ENCODE peak calls at places on chromosome 12, in ten cellular contexts. One of them, this sample, is unnamed. For H3K27me3, the result is how much of the 10 kb centered on the place peaks cover.

GRCh38 chr12:97716356-97716755 is 253.8 kb downstream of the RMST start:
- DNase-seq in A673: peak
- DNase-seq in CD4-positive, CD25-positive, alpha-beta regulatory T cell: no peak
- DNase-seq in dorsolateral prefrontal cortex: no peak
- DNase-seq in aorta: no peak
- DNase-seq in NT2/D1: no peak
- DNase-seq in psoas muscle: no peak
- DNase-seq in tibial artery: no peak
- DNase-seq in endodermal cell: peak
- DNase-seq in left lung: no peak
- DNase-seq in this sample: peak

GRCh38 chr12:111412007-111412829 is 6.5 kb downstream of the SH2B3 start:
- DNase-seq in A673: peak
- DNase-seq in CD4-positive, CD25-positive, alpha-beta regulatory T cell: no peak
- DNase-seq in dorsolateral prefrontal cortex: no peak
- DNase-seq in aorta: no peak
- DNase-seq in NT2/D1: no peak
- DNase-seq in psoas muscle: no peak
- DNase-seq in tibial artery: no peak
- DNase-seq in endodermal cell: peak
- DNase-seq in left lung: no peak
- DNase-seq in this sample: peak

GRCh38 chr12:101924647-101925046 is 47.3 kb downstream of the DRAM1 start:
- DNase-seq in A673: peak
- DNase-seq in CD4-positive, CD25-positive, alpha-beta regulatory T cell: no peak
- DNase-seq in dorsolateral prefrontal cortex: no peak
- DNase-seq in aorta: no peak
- DNase-seq in NT2/D1: no peak
- DNase-seq in psoas muscle: no peak
- DNase-seq in tibial artery: no peak
- DNase-seq in endodermal cell: no peak
- DNase-seq in left lung: no peak
- DNase-seq in this sample: peak

GRCh38 chr12:117762143-117762542 is 206.6 kb downstream of the KSR2 start:
- DNase-seq in A673: no peak
- DNase-seq in CD4-positive, CD25-positive, alpha-beta regulatory T cell: no peak
- DNase-seq in dorsolateral prefrontal cortex: no peak
- DNase-seq in aorta: no peak
- DNase-seq in NT2/D1: no peak
- DNase-seq in psoas muscle: no peak
- DNase-seq in tibial artery: no peak
- DNase-seq in endodermal cell: peak
- DNase-seq in left lung: no peak
- DNase-seq in this sample: no peak

GRCh38 chr12:79223210-79223609 is 358.6 kb downstream of the SYT1 start:
- DNase-seq in A673: no peak
- DNase-seq in CD4-positive, CD25-positive, alpha-beta regulatory T cell: no peak
- DNase-seq in dorsolateral prefrontal cortex: no peak
- DNase-seq in aorta: no peak
- DNase-seq in NT2/D1: no peak
- DNase-seq in psoas muscle: no peak
- DNase-seq in tibial artery: no peak
- DNase-seq in endodermal cell: no peak
- DNase-seq in left lung: no peak
- DNase-seq in this sample: no peak

GRCh38 chr12:73181244-73181643 is 909.1 kb downstream of the TRHDE start:
- DNase-seq in A673: no peak
- DNase-seq in CD4-positive, CD25-positive, alpha-beta regulatory T cell: no peak
- DNase-seq in dorsolateral prefrontal cortex: no peak
- DNase-seq in aorta: no peak
- DNase-seq in NT2/D1: no peak
- DNase-seq in psoas muscle: no peak
- DNase-seq in tibial artery: no peak
- DNase-seq in endodermal cell: peak
- DNase-seq in left lung: no peak
- DNase-seq in this sample: no peak

GRCh38 chr12:104687823-104688573 is 231.2 kb downstream of the CHST11 start:
- DNase-seq in A673: no peak
- DNase-seq in CD4-positive, CD25-positive, alpha-beta regulatory T cell: no peak
- DNase-seq in dorsolateral prefrontal cortex: no peak
- DNase-seq in aorta: no peak
- DNase-seq in NT2/D1: no peak
- DNase-seq in psoas muscle: no peak
- DNase-seq in tibial artery: no peak
- DNase-seq in endodermal cell: no peak
- DNase-seq in left lung: no peak
- DNase-seq in this sample: no peak

GRCh38 chr12:84508325-84508861 is 404.2 kb downstream of the SLC6A15 start:
- DNase-seq in A673: peak
- DNase-seq in CD4-positive, CD25-positive, alpha-beta regulatory T cell: no peak
- DNase-seq in dorsolateral prefrontal cortex: no peak
- DNase-seq in aorta: no peak
- DNase-seq in NT2/D1: no peak
- DNase-seq in psoas muscle: no peak
- DNase-seq in tibial artery: no peak
- DNase-seq in endodermal cell: peak
- DNase-seq in left lung: no peak
- DNase-seq in this sample: no peak

GRCh38 chr12:52234226-52234810 is 1.3 kb downstream of the KRT7 start:
- DNase-seq in A673: no peak
- DNase-seq in CD4-positive, CD25-positive, alpha-beta regulatory T cell: no peak
- DNase-seq in dorsolateral prefrontal cortex: no peak
- DNase-seq in aorta: peak
- DNase-seq in NT2/D1: no peak
- DNase-seq in psoas muscle: no peak
- DNase-seq in tibial artery: peak
- DNase-seq in endodermal cell: no peak
- DNase-seq in left lung: no peak
- DNase-seq in this sample: no peak
- H3K27me3 ChIP-seq in A673: under half
- H3K27me3 ChIP-seq in CD4-positive, CD25-positive, alpha-beta regulatory T cell: under half
- H3K27me3 ChIP-seq in dorsolateral prefrontal cortex: under half
- H3K27me3 ChIP-seq in aorta: under half
- H3K27me3 ChIP-seq in NT2/D1: under half
- H3K27me3 ChIP-seq in psoas muscle: under half
- H3K27me3 ChIP-seq in tibial artery: under half
- H3K27me3 ChIP-seq in endodermal cell: half or more
- H3K27me3 ChIP-seq in left lung: under half
- H3K27me3 ChIP-seq in this sample: under half

DNA sequence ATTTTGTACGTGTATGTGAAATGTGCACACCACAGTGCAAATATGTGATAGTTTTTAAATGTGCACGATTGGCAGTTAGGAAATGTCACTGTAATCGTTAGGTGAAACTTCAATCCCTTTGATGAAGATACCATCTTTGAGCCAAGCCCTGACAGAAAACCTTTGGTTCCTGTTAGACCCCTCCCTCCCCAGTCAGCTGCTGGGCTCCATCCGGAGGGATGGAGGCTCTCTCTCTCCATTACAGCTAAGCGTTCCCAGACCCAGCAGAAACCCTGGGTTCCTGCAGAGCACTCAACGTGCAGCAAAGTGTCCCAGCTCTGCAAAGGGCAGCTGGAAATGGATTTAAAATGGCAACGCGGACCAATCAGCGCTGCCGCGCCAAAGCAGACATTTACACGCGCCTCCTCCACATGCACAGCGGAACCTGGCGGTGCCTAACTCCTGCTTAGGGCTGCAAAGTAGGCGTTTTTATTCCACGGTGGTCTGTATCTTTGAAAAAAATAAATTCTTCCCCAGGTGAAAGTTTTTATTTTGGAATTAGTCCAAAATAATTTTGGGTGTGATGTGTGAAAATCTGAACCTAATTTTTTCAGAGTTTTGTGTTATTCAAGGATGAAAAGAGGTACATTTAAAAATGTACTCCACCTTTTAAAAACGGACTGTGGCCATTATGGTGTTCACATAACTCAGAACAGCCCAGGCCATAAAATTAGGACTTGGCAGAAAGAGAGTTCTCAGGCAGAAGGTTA is 1.4 kb upstream of the HMGA2 start:
- DNase-seq in A673: peak
- DNase-seq in CD4-positive, CD25-positive, alpha-beta regulatory T cell: no peak
- DNase-seq in dorsolateral prefrontal cortex: no peak
- DNase-seq in aorta: no peak
- DNase-seq in NT2/D1: no peak
- DNase-seq in psoas muscle: no peak
- DNase-seq in tibial artery: no peak
- DNase-seq in endodermal cell: peak
- DNase-seq in left lung: no peak
- DNase-seq in this sample: peak
- H3K4me3 ChIP-seq in A673: peak
- H3K4me3 ChIP-seq in CD4-positive, CD25-positive, alpha-beta regulatory T cell: no peak
- H3K4me3 ChIP-seq in dorsolateral prefrontal cortex: peak
- H3K4me3 ChIP-seq in aorta: no peak
- H3K4me3 ChIP-seq in NT2/D1: peak
- H3K4me3 ChIP-seq in psoas muscle: peak
- H3K4me3 ChIP-seq in tibial artery: peak
- H3K4me3 ChIP-seq in endodermal cell: peak
- H3K4me3 ChIP-seq in left lung: no peak
- H3K4me3 ChIP-seq in this sample: peak

GRCh38 chr12:52267266-52267665 is 7.2 kb upstream of the KRT86 start:
- DNase-seq in A673: no peak
- DNase-seq in CD4-positive, CD25-positive, alpha-beta regulatory T cell: no peak
- DNase-seq in dorsolateral prefrontal cortex: no peak
- DNase-seq in aorta: peak
- DNase-seq in NT2/D1: no peak
- DNase-seq in psoas muscle: no peak
- DNase-seq in tibial artery: peak
- DNase-seq in endodermal cell: no peak
- DNase-seq in left lung: no peak
- DNase-seq in this sample: no peak

GRCh38 chr12:52266514-52266913 is 7.9 kb upstream of the KRT86 start:
- DNase-seq in A673: no peak
- DNase-seq in CD4-positive, CD25-positive, alpha-beta regulatory T cell: no peak
- DNase-seq in dorsolateral prefrontal cortex: no peak
- DNase-seq in aorta: no peak
- DNase-seq in NT2/D1: no peak
- DNase-seq in psoas muscle: no peak
- DNase-seq in tibial artery: peak
- DNase-seq in endodermal cell: no peak
- DNase-seq in left lung: no peak
- DNase-seq in this sample: no peak

GRCh38 chr12:52263761-52264434 is 10.5 kb upstream of the KRT86 start:
- DNase-seq in A673: no peak
- DNase-seq in CD4-positive, CD25-positive, alpha-beta regulatory T cell: no peak
- DNase-seq in dorsolateral prefrontal cortex: no peak
- DNase-seq in aorta: peak
- DNase-seq in NT2/D1: no peak
- DNase-seq in psoas muscle: no peak
- DNase-seq in tibial artery: peak
- DNase-seq in endodermal cell: no peak
- DNase-seq in left lung: no peak
- DNase-seq in this sample: no peak

GRCh38 chr12:52262286-52262685 is 12.2 kb upstream of the KRT86 start:
- DNase-seq in A673: no peak
- DNase-seq in CD4-positive, CD25-positive, alpha-beta regulatory T cell: no peak
- DNase-seq in dorsolateral prefrontal cortex: no peak
- DNase-seq in aorta: peak
- DNase-seq in NT2/D1: no peak
- DNase-seq in psoas muscle: no peak
- DNase-seq in tibial artery: peak
- DNase-seq in endodermal cell: no peak
- DNase-seq in left lung: no peak
- DNase-seq in this sample: no peak

DNA sequence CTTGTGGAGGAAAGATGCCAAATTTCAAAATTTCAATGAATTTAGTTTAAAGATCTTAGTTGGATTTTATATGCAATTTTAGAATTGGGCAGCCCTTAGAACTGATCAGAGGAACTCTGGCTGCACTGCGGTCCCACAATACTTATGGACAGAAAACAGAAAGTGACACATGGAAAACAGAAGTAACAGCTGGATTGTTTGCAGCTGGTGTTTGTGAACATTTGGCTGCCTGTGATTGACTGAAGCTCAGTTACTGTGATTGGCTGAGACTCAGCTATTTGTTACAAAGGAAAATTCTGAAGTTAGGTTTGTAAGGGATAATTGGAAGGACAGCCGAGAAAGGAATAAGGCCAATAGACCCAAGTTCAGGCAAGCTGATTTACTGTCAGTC is 10.0 kb upstream of the KRT86 start:
- DNase-seq in A673: no peak
- DNase-seq in CD4-positive, CD25-positive, alpha-beta regulatory T cell: no peak
- DNase-seq in dorsolateral prefrontal cortex: no peak
- DNase-seq in aorta: no peak
- DNase-seq in NT2/D1: no peak
- DNase-seq in psoas muscle: no peak
- DNase-seq in tibial artery: peak
- DNase-seq in endodermal cell: no peak
- DNase-seq in left lung: no peak
- DNase-seq in this sample: no peak
- H3K27me3 ChIP-seq in A673: under half
- H3K27me3 ChIP-seq in CD4-positive, CD25-positive, alpha-beta regulatory T cell: under half
- H3K27me3 ChIP-seq in dorsolateral prefrontal cortex: under half
- H3K27me3 ChIP-seq in aorta: under half
- H3K27me3 ChIP-seq in NT2/D1: under half
- H3K27me3 ChIP-seq in psoas muscle: under half
- H3K27me3 ChIP-seq in tibial artery: under half
- H3K27me3 ChIP-seq in endodermal cell: under half
- H3K27me3 ChIP-seq in left lung: under half
- H3K27me3 ChIP-seq in this sample: under half

GRCh38 chr12:51372021-51372420 is 19.2 kb downstream of the GALNT6 start:
- DNase-seq in A673: no peak
- DNase-seq in CD4-positive, CD25-positive, alpha-beta regulatory T cell: no peak
- DNase-seq in dorsolateral prefrontal cortex: no peak
- DNase-seq in aorta: no peak
- DNase-seq in NT2/D1: no peak
- DNase-seq in psoas muscle: no peak
- DNase-seq in tibial artery: no peak
- DNase-seq in endodermal cell: no peak
- DNase-seq in left lung: no peak
- DNase-seq in this sample: no peak

GRCh38 chr12:51370667-51371066 is 20.5 kb downstream of the GALNT6 start:
- DNase-seq in A673: no peak
- DNase-seq in CD4-positive, CD25-positive, alpha-beta regulatory T cell: no peak
- DNase-seq in dorsolateral prefrontal cortex: no peak
- DNase-seq in aorta: no peak
- DNase-seq in NT2/D1: no peak
- DNase-seq in psoas muscle: no peak
- DNase-seq in tibial artery: no peak
- DNase-seq in endodermal cell: no peak
- DNase-seq in left lung: no peak
- DNase-seq in this sample: no peak

GRCh38 chr12:51371295-51371953 is 19.8 kb downstream of the GALNT6 start:
- DNase-seq in A673: peak
- DNase-seq in CD4-positive, CD25-positive, alpha-beta regulatory T cell: no peak
- DNase-seq in dorsolateral prefrontal cortex: no peak
- DNase-seq in aorta: peak
- DNase-seq in NT2/D1: peak
- DNase-seq in psoas muscle: peak
- DNase-seq in tibial artery: peak
- DNase-seq in endodermal cell: peak
- DNase-seq in left lung: peak
- DNase-seq in this sample: peak

GRCh38 chr12:51368640-51369517 is 22.3 kb downstream of the GALNT6 start:
- DNase-seq in A673: no peak
- DNase-seq in CD4-positive, CD25-positive, alpha-beta regulatory T cell: peak
- DNase-seq in dorsolateral prefrontal cortex: no peak
- DNase-seq in aorta: no peak
- DNase-seq in NT2/D1: no peak
- DNase-seq in psoas muscle: peak
- DNase-seq in tibial artery: no peak
- DNase-seq in endodermal cell: peak
- DNase-seq in left lung: peak
- DNase-seq in this sample: peak

DNA sequence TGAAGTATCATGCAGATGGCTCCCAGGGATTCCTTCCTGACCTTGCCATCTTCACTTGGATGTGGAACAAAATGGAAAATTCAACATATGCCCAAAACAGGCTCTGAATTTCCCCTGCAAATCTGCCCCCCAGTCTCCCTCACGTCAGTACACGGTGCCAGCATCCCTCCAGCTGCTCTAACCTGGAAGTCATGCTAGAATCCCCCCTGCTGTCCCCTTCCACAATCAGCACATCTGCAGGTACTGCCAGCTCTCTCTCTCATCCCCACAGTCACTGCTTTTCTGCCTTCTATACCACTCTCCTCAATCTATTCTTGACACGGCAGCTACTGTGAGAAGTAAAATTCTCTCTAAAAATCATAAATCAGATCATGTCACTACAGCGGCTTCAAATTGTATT is 21.6 kb downstream of the GALNT6 start:
- DNase-seq in A673: no peak
- DNase-seq in CD4-positive, CD25-positive, alpha-beta regulatory T cell: no peak
- DNase-seq in dorsolateral prefrontal cortex: no peak
- DNase-seq in aorta: no peak
- DNase-seq in NT2/D1: no peak
- DNase-seq in psoas muscle: no peak
- DNase-seq in tibial artery: no peak
- DNase-seq in endodermal cell: no peak
- DNase-seq in left lung: no peak
- DNase-seq in this sample: no peak
- H3K4me3 ChIP-seq in A673: no peak
- H3K4me3 ChIP-seq in CD4-positive, CD25-positive, alpha-beta regulatory T cell: peak
- H3K4me3 ChIP-seq in dorsolateral prefrontal cortex: no peak
- H3K4me3 ChIP-seq in aorta: no peak
- H3K4me3 ChIP-seq in NT2/D1: no peak
- H3K4me3 ChIP-seq in psoas muscle: no peak
- H3K4me3 ChIP-seq in tibial artery: no peak
- H3K4me3 ChIP-seq in endodermal cell: no peak
- H3K4me3 ChIP-seq in left lung: no peak
- H3K4me3 ChIP-seq in this sample: no peak

This sample was measured in H7.